ENCODE peak calls at places on chromosomes 11 and 22, in eight cellular contexts. L, O, T, N, B, Y, W and F are unnamed samples.

GRCh38 chr11:46290598-46291309 is 13.3 kb downstream of the CREB3L1 start:
- DNase-seq in L (peak), W (peak), O (peak), N (peak), B (peak), T (peak), Y (peak), F (peak)

GRCh38 chr11:32586576-32587190 is 3.1 kb downstream of the EIF3M start:
- DNase-seq in Y (no peak), W (peak), T (no peak), N (no peak), O (peak), L (no peak), B (no peak), F (no peak)

GRCh38 chr11:72037554-72038311 is 39.0 kb downstream of the IL18BP start:
- DNase-seq in N (no peak), T (peak), Y (no peak), W (no peak), B (no peak), O (no peak), L (no peak), F (no peak)

GRCh38 chr11:11786771-11787170 is 55.0 kb upstream of the USP47 start:
- DNase-seq in N (no peak), W (peak), B (peak), L (no peak), T (no peak), Y (no peak), O (peak), F (no peak)

GRCh38 chr11:120519474-120519873 is 7.9 kb downstream of the GRIK4 start:
- DNase-seq in Y (no peak), W (no peak), L (no peak), N (peak), T (no peak), B (no peak), O (no peak), F (no peak)

GRCh38 chr11:115348404-115348803 is 155.8 kb downstream of the CADM1 start:
- DNase-seq in Y (no peak), L (no peak), W (no peak), N (no peak), B (no peak), O (no peak), T (no peak), F (no peak)

GRCh38 chr22:24503137-24503850 is 8.2 kb downstream of the UPB1 start:
- DNase-seq in B (peak), O (peak), W (peak), T (peak), Y (no peak), N (no peak), L (no peak), F (peak)

GRCh38 chr22:30863161-30863833 is 105.3 kb downstream of the MORC2 start:
- DNase-seq in T (no peak), O (no peak), B (no peak), W (peak), L (peak), Y (no peak), N (peak), F (no peak)

GRCh38 chr22:27135582-27135981 is 478.2 kb downstream of the MIAT start:
- DNase-seq in T (no peak), N (no peak), L (no peak), Y (peak), B (no peak), W (peak), O (peak), F (no peak)

GRCh38 chr11:78884761-78885160 is 310.1 kb upstream of the NARS2 start:
- DNase-seq in N (no peak), O (no peak), Y (no peak), L (no peak), W (no peak), B (no peak), T (no peak), F (no peak)

GRCh38 chr11:17476317-17477083 is at the start of gene ABCC8:
- DNase-seq in L (no peak), B (no peak), O (peak), T (no peak), Y (no peak), W (no peak), N (no peak), F (no peak)

GRCh38 chr11:64743591-64744543 is at the start of gene RASGRP2:
- DNase-seq in B (no peak), T (peak), N (peak), O (peak), Y (no peak), W (no peak), L (peak), F (peak)

GRCh38 chr11:559712-560304 is 730 bp downstream of the LMNTD2 start:
- DNase-seq in T (no peak), W (no peak), B (no peak), L (no peak), O (no peak), N (no peak), Y (no peak), F (no peak)

GRCh38 chr11:43947003-43947500 is 4.6 kb downstream of the C11orf96 start:
- DNase-seq in Y (no peak), N (no peak), O (peak), L (no peak), W (peak), T (peak), B (no peak), F (no peak)

GRCh38 chr11:90229791-90230190 is 6.9 kb upstream of the CHORDC1 start:
- DNase-seq in Y (no peak), N (no peak), B (no peak), T (no peak), O (no peak), L (no peak), W (peak), F (no peak)

GRCh38 chr11:61152816-61153592 is 8.2 kb downstream of the VPS37C start:
- DNase-seq in T (no peak), N (peak), B (peak), W (peak), O (no peak), Y (peak), L (no peak), F (no peak)

GRCh38 chr11:15889972-15890371 is 466.4 kb downstream of the SOX6 start:
- DNase-seq in T (no peak), O (no peak), B (peak), N (no peak), L (no peak), Y (no peak), W (peak), F (no peak)

GRCh38 chr22:40953446-40953845 is 2.3 kb downstream of the RBX1 start:
- DNase-seq in O (no peak), W (peak), T (no peak), Y (no peak), N (no peak), B (no peak), L (no peak), F (no peak)

GRCh38 chr22:40950888-40951794 is at the start of gene RBX1:
- DNase-seq in W (peak), Y (peak), T (peak), B (peak), O (peak), L (peak), N (peak), F (peak)

GRCh38 chr22:40954095-40954494 is 2.9 kb downstream of the RBX1 start:
- DNase-seq in L (no peak), W (no peak), T (no peak), N (no peak), Y (no peak), O (no peak), B (no peak), F (no peak)

GRCh38 chr22:40955516-40955915 is 4.3 kb downstream of the RBX1 start:
- DNase-seq in Y (peak), B (no peak), T (no peak), L (no peak), O (no peak), N (no peak), W (peak), F (no peak)

DNA sequence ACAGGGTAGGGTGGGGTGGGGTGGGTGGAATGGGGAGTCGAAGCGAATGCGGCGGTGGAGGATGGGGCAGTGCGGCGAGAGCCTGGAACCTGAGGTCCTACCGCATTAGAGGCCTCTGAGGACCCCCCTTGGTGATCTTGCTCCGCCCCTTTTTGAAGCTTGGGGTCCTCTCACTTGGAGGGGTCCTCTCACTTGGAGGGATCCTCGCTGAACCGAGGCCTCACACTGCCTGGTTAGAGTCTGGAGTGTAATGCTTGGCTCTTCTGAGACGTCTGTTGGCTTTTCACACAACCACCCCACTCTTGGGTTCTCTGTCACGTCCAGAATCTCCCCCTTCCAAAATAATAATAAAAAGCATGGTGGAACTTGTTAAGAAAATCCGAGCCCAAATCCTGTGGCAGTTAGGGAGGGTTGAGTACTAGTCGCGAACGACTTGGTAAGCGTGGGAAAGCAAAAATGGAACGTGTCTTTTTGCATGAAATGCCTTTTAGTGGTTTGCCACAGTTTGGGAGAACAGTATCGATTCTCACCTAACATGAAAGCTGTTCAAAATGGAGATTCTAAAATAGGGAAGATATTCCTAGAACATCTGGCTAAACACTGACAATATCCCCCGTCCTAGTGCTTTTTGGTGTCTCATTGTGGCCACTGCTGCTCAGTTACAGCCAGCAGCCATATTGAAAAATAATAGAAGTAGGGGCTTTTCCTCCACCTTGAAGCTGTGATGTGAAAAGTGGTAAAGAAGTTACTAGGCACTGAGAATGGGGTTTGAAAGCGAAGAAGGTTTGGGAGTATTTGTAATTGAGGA is 821 bp downstream of the RBX1 start:
- DNase-seq in B (no peak), W (no peak), T (no peak), O (no peak), Y (no peak), L (no peak), N (no peak), F (no peak)
- H3K4me3 ChIP-seq in B (peak), W (peak), T (peak), O (peak), Y (peak), L (peak), N (peak), F (peak)

DNA sequence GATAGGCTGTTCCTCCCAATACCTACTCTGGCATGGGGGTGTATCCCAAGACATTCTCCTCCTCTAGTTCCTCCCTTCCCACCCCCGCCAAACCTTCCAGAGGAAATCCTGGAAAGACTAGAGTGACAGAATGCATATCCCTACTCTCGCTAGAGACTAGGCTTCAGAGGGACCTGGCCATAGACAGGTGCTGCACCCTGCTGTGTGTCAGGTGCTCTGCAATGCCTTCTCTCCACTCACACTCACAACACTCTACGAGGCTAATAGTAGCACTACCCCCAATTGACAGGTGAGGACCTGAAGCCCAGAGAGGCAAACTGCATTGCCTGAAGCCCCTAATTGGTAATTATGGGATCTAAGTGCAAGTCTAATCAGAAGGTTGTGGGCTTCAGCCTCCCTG is 46.2 kb upstream of the LMO1 start:
- DNase-seq in Y (no peak), N (peak), W (no peak), T (no peak), L (no peak), O (peak), B (no peak), F (no peak)
- TF ChIP-seq CTCF in Y (no peak), N (no peak), W (no peak), T (no peak), L (no peak), O (no peak), B (no peak), F (no peak)

GRCh38 chr22:45010532-45010900 is 711 bp upstream of the PHF21B start:
- DNase-seq in W (no peak), B (no peak), O (no peak), L (no peak), N (no peak), T (no peak), Y (no peak), F (no peak)
- H3K4me3 ChIP-seq in W (peak), B (peak), O (peak), L (peak), N (peak), T (peak), Y (no peak), F (peak)

DNA sequence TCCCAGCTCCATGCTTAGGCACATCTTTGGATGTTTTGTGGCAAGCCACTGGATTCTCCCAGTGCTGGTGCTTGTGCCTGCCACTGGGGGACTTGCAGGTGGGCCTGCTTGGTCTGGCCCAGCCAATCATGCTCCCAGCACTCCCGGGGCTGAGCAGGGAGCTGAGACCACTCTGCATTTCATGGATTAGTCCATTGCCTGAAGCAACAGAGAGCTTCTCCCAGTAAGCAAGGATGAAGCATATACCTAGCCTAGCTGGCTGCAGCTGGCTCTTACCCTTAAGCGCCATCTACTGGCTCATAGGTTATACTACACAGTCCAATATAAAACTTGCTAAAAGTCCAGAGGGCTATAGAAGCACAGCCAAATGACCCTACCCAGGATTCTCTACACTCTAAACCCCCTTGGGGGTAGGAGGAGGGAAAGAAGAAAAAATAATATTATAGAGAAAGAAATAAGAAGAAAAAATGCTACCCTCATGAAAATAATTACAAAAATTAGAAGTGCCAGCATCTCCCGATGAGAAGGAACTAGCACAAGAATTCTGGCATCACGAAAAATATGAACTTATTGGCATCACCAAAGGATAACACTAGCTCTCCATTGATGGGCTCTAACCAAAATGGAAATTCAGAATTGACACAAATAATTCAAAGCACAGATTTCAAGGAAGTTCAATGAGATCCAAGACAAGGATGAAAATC is 275.3 kb downstream of the C11orf87 start:
- DNase-seq in L (no peak), O (peak), W (peak), Y (no peak), N (no peak), B (peak), T (no peak), F (no peak)
- TF ChIP-seq CTCF in L (no peak), O (peak), W (peak), Y (peak), N (peak), B (peak), T (no peak), F (peak)

DNA sequence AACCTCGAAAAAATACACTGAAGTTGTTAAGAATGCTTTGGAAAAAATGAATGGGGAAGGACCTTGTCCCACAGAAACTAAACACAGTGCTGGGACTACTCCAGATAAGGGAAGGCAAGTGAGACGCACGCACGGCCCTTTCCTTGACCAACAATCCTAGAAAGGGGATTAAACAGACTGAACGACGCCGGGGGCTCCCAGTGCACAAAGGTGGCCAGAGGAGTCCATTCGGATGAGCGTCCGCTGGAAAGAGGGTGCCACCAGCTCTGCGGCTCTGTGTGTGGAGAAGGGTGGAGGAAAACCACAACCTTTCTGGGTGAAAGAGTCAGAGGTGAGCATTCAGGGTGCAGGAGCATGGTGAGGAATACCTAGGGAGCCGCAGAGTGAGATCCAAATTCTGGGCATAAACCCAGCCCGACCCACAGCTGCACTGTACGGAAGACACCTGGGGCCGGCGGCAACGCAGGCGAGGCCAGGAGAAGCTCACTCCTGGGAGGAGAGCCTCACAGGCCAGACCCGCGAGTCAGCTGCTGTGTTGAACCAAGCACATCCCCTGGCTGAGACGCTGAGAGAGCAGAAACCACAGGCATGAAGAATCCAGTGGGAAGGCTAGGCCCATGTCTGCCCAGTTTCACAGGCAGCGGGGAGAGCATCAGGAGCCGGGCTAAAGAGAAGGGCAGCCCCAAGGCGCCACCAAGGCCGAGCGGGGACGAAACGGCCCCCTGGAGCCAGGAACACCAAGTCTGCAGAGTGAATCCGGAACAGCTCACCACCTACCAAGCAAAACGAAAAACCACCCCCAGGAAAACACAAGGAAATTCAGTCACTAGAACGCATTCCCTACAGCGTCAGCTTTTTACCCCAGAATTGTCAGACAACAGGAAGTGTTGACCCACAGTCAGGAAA is 177.1 kb downstream of the BRD1 start:
- DNase-seq in O (no peak), Y (no peak), W (no peak), L (no peak), N (no peak), B (no peak), T (no peak), F (peak)
- H3K4me3 ChIP-seq in O (no peak), Y (no peak), W (no peak), L (no peak), N (no peak), B (no peak), T (no peak), F (no peak)

DNA sequence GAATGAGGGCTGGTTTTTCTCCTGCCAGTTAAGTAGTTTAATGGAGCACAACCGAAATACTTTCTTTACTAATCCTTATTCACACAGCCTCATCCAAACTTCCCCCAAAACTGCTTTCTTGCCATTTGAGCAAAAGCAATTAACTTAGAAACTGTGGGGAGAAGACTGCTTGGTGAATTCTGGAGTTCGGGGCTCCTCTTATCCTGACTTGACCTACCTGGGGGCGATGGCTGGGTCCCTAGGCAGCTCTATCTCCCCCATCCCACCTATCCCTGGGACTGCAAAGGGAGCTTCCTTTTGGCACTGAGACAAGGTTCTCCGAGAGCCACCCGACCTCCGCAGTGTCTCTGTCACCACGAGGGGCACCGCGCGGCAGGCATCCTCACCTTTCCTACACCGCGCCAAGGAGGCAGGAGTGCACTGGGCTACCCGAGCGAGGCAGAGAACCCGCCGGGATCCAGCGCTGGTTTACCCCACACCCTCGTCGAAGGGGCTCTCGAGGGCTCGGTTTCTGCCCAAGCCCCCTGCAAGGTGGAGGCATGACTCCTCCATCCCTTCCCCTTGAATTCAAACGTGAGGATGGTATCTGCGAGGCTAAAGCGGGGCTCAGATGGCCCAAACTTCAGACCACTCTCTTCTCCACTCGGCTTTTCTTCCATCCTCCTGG is 731 bp downstream of the DESI1 start:
- DNase-seq in N (peak), Y (no peak), B (no peak), T (peak), O (no peak), W (no peak), L (no peak), F (peak)
- TF ChIP-seq CTCF in N (no peak), Y (peak), B (no peak), T (no peak), O (no peak), W (no peak), L (no peak), F (no peak)

DNA sequence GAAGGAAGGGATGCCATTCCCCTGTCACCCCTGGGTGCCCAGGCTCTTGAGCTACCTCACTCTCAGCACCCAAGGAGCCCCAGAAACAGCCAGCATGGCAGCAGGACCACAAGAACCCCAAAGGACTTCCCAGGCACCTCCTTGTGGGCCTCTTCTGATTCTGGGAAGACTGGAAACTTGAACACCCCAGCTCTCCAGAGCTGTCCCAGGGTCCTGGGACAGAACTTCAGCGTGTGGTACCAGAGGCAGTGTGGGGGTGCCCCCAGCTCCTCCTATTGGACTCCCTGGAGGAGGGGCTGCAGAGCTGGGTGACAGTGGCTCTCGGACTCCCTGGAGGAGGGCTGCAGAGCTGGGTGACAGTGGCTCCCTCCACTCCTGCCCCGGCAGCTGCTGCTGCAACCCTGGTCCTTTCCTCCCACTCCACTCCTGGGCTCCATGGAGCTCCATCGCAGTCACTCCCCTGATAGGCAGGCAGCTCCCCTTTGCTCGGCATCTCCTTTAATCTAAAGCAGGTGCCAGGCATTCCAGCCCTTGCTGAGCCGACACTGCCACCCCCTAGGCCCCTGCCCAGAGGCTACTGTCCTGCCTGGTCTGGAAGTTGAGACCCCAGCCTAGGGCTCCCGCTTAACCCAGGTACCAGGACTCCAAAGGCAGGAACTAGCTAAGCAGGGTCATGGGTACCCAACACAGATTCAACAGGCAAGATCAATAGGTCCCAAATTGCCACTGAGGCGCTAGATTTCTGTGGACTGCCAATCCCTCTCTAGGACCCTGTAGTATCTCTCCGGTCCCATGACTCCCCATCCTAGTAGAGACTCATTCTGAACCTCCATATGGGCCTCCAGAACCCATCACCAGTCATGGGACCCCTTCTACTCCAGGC is 2.7 kb downstream of the BCL9L start:
- DNase-seq in N (peak), T (no peak), B (no peak), Y (no peak), W (no peak), L (no peak), O (no peak), F (no peak)
- H3K4me3 ChIP-seq in N (peak), T (peak), B (peak), Y (peak), W (peak), L (peak), O (peak), F (peak)